ENCODE peak calls at places on chromosomes 4 and X, in nine cellular contexts. B is esophagus squamous epithelium, H is IMR-90, X is uterus, E is heart left ventricle, W is suprapubic skin, A is upper lobe of left lung, F is prostate gland, R is gastrocnemius medialis. L is an unnamed sample.

GRCh38 chr4:111879539-111879938 is 265.7 kb upstream of the FAM241A start:
- DNase-seq in A (no peak), H (no peak), F (no peak), B (no peak), E (no peak), X (no peak), R (no peak), W (no peak), L (no peak)

GRCh38 chrX:106300239-106300638 is 132.1 kb downstream of the PWWP3B start:
- DNase-seq in W (no peak), H (no peak), E (no peak), X (no peak), A (no peak), R (no peak), F (no peak), B (no peak), L (no peak)

GRCh38 chr4:151854731-151855130 is 93.9 kb upstream of the GATB start:
- DNase-seq in F (no peak), R (no peak), W (no peak), E (no peak), B (no peak), A (no peak), X (no peak), H (peak; percentile 30), L (no peak)

GRCh38 chr4:174307694-174308093 is 24.0 kb downstream of the CEP44 start:
- DNase-seq in F (no peak), B (no peak), A (no peak), H (no peak), X (no peak), W (no peak), E (no peak), R (no peak), L (no peak)

GRCh38 chr4:142021761-142022160 is 385.4 kb downstream of the IL15 start:
- DNase-seq in R (no peak), A (no peak), F (no peak), X (no peak), E (no peak), B (no peak), W (no peak), H (no peak), L (no peak)

GRCh38 chrX:110406822-110407221 is 48.2 kb downstream of the RTL9 start:
- DNase-seq in H (no peak), A (no peak), F (no peak), B (no peak), W (no peak), E (no peak), R (no peak), X (no peak), L (no peak)

GRCh38 chrX:455673-456072 is 69.0 kb upstream of the PPP2R3B start:
- DNase-seq in H (no peak), E (no peak), R (no peak), X (no peak), A (no peak), B (no peak), W (no peak), F (no peak), L (no peak)

GRCh38 chr4:74267998-74268606 is 40.2 kb upstream of the EPGN start:
- DNase-seq in W (no peak), A (no peak), E (no peak), H (peak; percentile 79), R (no peak), F (no peak), B (no peak), X (no peak), L (no peak)

GRCh38 chrX:75483935-75484334 is 38.9 kb downstream of the ZDHHC15 start:
- DNase-seq in X (no peak), H (no peak), F (no peak), W (no peak), R (no peak), B (no peak), A (no peak), E (no peak), L (no peak)

GRCh38 chr4:109571494-109571893 is 11.4 kb downstream of the MCUB start:
- DNase-seq in E (no peak), R (no peak), A (no peak), H (no peak), X (no peak), B (no peak), F (no peak), W (no peak), L (no peak)

GRCh38 chr4:109574443-109574850 is 14.4 kb downstream of the MCUB start:
- DNase-seq in F (no peak), E (no peak), R (no peak), X (no peak), W (no peak), B (no peak), A (no peak), H (no peak), L (no peak)

GRCh38 chr4:109572154-109572553 is 12.1 kb downstream of the MCUB start:
- DNase-seq in W (no peak), X (no peak), B (no peak), F (no peak), E (no peak), R (no peak), H (no peak), A (no peak), L (no peak)

GRCh38 chr4:109576462-109576861 is 16.4 kb downstream of the MCUB start:
- DNase-seq in W (no peak), E (no peak), R (no peak), X (peak; percentile 34), H (peak; percentile 47), A (no peak), F (no peak), B (no peak), L (no peak)

DNA sequence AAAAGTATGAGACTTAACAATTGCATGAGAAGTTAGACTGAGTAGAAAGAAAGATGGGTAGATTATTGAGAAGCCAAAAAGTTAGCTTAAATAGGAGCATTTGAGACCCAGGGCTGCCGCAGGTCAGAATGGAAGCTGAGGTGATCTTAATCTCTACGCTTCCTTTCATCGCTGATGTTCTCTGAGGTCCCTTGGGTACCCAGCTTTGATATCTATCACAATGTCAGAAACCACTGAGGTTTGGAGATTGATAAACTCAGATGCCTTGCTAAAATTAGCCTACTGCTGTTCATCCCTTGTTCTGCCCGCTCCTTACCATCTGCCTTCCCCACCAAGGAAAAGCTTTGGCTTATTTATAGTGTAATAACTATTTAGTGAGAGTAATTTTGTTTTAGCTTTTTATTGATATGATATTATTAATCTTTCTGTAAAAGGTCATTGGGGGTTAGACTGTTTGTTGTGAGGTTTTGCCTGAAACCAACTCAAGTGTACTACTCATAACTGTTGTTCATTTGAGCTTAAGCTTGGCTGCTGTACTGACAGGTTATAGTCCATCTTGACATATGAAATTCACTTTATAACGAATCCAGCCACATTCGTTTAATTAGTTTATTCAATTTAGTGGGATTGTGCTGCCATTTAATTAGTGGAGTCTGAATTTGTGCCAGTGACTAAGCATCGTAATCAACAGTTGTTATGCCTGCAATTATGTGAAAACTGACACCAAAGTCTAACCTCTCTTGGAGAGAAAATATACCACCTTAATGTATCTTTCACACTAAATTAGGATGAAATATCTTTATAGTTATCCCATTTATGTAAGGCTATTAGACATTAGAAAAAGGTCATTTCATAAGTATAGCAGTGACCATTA is 15.1 kb downstream of the MCUB start:
- DNase-seq in H (no peak), X (no peak), A (no peak), W (no peak), B (no peak), R (no peak), E (no peak), F (no peak), L (no peak)
- H3K4me3 ChIP-seq in H (no peak overlapping the region), X (no peak overlapping the region), A (no peak overlapping the region), W (no peak overlapping the region), B (no peak overlapping the region), R (no peak overlapping the region), E (no peak overlapping the region), F (no peak overlapping the region), L (no peak overlapping the region)

DNA sequence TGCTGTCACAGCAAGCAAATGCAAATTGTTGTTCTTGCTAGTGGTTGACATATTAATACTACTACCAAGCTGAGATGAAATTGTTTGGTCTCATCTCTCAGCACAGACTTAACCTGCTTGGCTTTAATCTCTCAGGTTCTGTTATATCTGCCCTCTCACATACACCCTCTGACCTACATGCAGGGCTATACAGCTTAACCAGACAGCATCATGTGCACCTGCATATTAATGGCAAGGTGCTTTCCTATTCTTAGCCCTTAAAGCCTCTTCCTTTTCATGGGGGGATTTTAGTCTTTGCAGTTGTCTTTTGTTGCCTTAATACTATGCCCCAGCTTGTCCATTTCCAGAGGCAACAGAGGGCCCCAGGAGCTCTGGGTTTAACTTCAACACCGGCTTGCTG is 114.5 kb downstream of the NR3C2 start:
- DNase-seq in F (no peak), H (no peak), E (no peak), B (no peak), W (no peak), A (no peak), R (no peak), X (no peak), L (no peak)
- TF ChIP-seq POLR2A in F (no peak), H (no peak), E (no peak), B (no peak), W (no peak), A (no peak), R (no peak), X (no peak), L (no peak)

DNA sequence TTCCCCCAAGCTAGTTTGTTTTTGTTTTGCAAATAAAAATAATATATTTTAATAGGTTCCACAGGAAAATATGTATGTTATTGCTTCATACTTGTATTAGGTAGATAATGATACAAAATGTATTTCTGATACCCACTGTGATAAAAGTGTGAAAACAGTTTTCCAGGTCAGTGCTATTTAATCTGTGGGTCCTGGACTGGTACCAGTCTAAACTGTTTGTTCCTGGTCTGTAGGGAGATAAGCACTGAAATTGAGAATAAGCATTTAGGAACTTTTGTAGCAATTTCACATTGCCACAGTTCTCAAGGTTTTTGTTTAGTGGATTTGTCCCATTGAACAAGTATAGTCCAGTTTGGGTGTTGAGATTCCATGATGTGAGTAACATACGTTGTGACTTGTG is 110.5 kb downstream of the PDLIM5 start:
- DNase-seq in B (no peak), X (no peak), A (no peak), F (no peak), W (no peak), E (no peak), R (no peak), H (no peak), L (no peak)
- H3K4me1 ChIP-seq in B (peaks cover 24% of the 10 kb centered on the region), X (peaks cover 16% of the 10 kb centered on the region), A (peaks cover 10% of the 10 kb centered on the region), F (peaks cover 8% of the 10 kb centered on the region), W (peaks cover 52% of the 10 kb centered on the region), E (peaks cover 30% of the 10 kb centered on the region), R (peaks cover 69% of the 10 kb centered on the region), H (peaks cover 5% of the 10 kb centered on the region), L (no peaks in the 10 kb centered on the region)

GRCh38 chrX:139816204-139816603 is 108.2 kb upstream of the MCF2 start:
- DNase-seq in H (no peak), B (no peak), A (no peak), W (no peak), R (no peak), E (no peak), X (no peak), F (no peak), L (no peak)
- H3K4me3 ChIP-seq in H (no peak overlapping the region), B (no peak overlapping the region), A (no peak overlapping the region), W (no peak overlapping the region), R (no peak overlapping the region), E (no peak overlapping the region), X (no peak overlapping the region), F (no peak overlapping the region), L (no peak overlapping the region)

DNA sequence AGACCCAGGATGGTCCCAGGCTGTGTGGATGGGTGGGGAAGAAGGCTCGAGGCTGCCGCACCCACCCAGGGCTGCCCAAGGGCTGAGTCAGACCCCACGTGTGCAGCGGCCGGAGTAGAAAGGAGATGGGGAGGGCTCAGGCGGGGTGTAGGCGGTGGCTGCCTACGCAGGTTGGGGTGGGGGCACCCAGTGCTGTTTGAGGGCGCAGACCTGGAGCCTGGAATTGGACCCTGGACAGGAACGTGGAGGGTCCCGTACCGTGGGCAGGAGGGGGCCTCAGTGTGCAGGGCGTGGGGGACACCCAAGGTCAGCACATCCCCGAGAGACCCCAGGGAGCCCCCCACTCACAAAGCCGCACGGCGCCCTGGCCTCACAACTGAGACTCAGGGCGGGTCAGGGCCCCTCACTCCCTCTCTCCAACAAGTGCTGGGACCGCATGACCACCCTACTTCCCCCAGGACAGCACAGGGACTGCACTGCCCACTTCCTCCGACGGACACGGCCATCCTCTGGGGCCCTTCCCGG is 79.9 kb downstream of the FAM53A start:
- DNase-seq in E (no peak), A (no peak), F (no peak), H (no peak), X (no peak), R (no peak), B (no peak), W (peak; percentile 62), L (no peak)
- TF ChIP-seq POLR2A in E (no peak), A (no peak), F (no peak), H (no peak), X (no peak), R (no peak), B (no peak), W (no peak), L (no peak)